ENCODE peak calls at places on chromosomes 13 and 19, in six cellular contexts. K, H, C, Z, M and P are unnamed samples.

GRCh38 chr13:31722684-31723083 is 16.6 kb upstream of the RXFP2 start:
- DNase-seq in K (no peak), H (no peak), C (no peak), Z (no peak), M (no peak), P (no peak)

GRCh38 chr19:18915639-18916038 is 3.5 kb downstream of the COPE start:
- DNase-seq in K (peak), H (peak), C (peak), Z (no peak), M (no peak), P (no peak)

GRCh38 chr13:110978390-110978789 is 63.5 kb upstream of the ANKRD10 start:
- DNase-seq in K (no peak), H (no peak), C (no peak), Z (no peak), M (no peak), P (no peak)

GRCh38 chr19:7863157-7863970 is 10.8 kb downstream of the PRR36 start:
- DNase-seq in K (no peak), H (no peak), C (no peak), Z (no peak), M (no peak), P (no peak)

GRCh38 chr19:30277941-30278881 is 94.0 kb upstream of the ZNF536 start:
- DNase-seq in K (no peak), H (no peak), C (no peak), Z (no peak), M (no peak), P (no peak)

GRCh38 chr13:78601886-78602560 is 1.3 kb downstream of the POU4F1 start:
- DNase-seq in K (no peak), H (no peak), C (no peak), Z (no peak), M (no peak), P (no peak)

GRCh38 chr19:5903502-5904301 is at the start of gene NDUFA11:
- DNase-seq in K (peak), H (peak), C (peak), Z (peak), M (peak), P (peak)

GRCh38 chr19:17703823-17704463 is 15.3 kb upstream of the MAP1S start:
- DNase-seq in K (peak), H (peak), C (peak), Z (no peak), M (peak), P (no peak)

GRCh38 chr19:47232422-47233211 is 1.6 kb upstream of the BBC3 start:
- DNase-seq in K (no peak), H (peak), C (no peak), Z (no peak), M (no peak), P (peak)

GRCh38 chr19:4866595-4867424 is 657 bp downstream of the PLIN3 start:
- DNase-seq in K (peak), H (peak), C (peak), Z (no peak), M (peak), P (peak)

GRCh38 chr19:38277969-38278680 is 13.8 kb downstream of the SPINT2 start:
- DNase-seq in K (peak), H (no peak), C (no peak), Z (no peak), M (no peak), P (no peak)

GRCh38 chr19:2337329-2337707 is 8.8 kb downstream of the SPPL2B start:
- DNase-seq in K (peak), H (peak), C (no peak), Z (no peak), M (no peak), P (no peak)

GRCh38 chr19:13072206-13072898 is 30.3 kb downstream of the LYL1 start:
- DNase-seq in K (no peak), H (no peak), C (no peak), Z (no peak), M (no peak), P (no peak)

GRCh38 chr13:99014391-99014988 is 36.6 kb upstream of the DOCK9 start:
- DNase-seq in K (no peak), H (no peak), C (no peak), Z (no peak), M (no peak), P (peak)

GRCh38 chr13:105962080-105962479 is 573.4 kb downstream of the EFNB2 start:
- DNase-seq in K (no peak), H (no peak), C (no peak), Z (no peak), M (no peak), P (no peak)

GRCh38 chr19:13637664-13638063 is 126.7 kb upstream of the MRI1 start:
- DNase-seq in K (no peak), H (no peak), C (no peak), Z (no peak), M (no peak), P (peak)

GRCh38 chr13:79405501-79405830 is 589 bp downstream of the RBM26 start:
- DNase-seq in K (peak), H (peak), C (no peak), Z (no peak), M (peak), P (peak)

GRCh38 chr19:38564981-38565685 is 52.6 kb downstream of the MAP4K1 start:
- DNase-seq in K (no peak), H (no peak), C (peak), Z (no peak), M (no peak), P (no peak)

GRCh38 chr13:28358673-28359072 is 136.3 kb downstream of the FLT1 start:
- DNase-seq in K (no peak), H (no peak), C (no peak), Z (no peak), M (no peak), P (no peak)

GRCh38 chr19:29777916-29778315 is 33.9 kb upstream of the CCNE1 start:
- DNase-seq in K (no peak), H (no peak), C (no peak), Z (no peak), M (no peak), P (no peak)

GRCh38 chr19:47539747-47540311 is 25.0 kb upstream of the NAPA start:
- DNase-seq in K (no peak), H (no peak), C (peak), Z (no peak), M (peak), P (no peak)

GRCh38 chr13:85508683-85509329 is 290.4 kb downstream of the SLITRK6 start:
- DNase-seq in K (peak), H (no peak), C (no peak), Z (no peak), M (no peak), P (no peak)

GRCh38 chr19:3145909-3146676 is 10.3 kb downstream of the GNA15 start:
- DNase-seq in K (no peak), H (peak), C (no peak), Z (no peak), M (no peak), P (no peak)

GRCh38 chr13:110600261-110600819 is 15.0 kb upstream of the NAXD start:
- DNase-seq in K (no peak), H (no peak), C (no peak), Z (no peak), M (no peak), P (peak)

GRCh38 chr19:46955114-46955812 is 64.4 kb upstream of the NPAS1 start:
- DNase-seq in K (no peak), H (peak), C (peak), Z (no peak), M (no peak), P (no peak)

GRCh38 chr13:51761638-51762350 is 42.2 kb downstream of the DHRS12 start:
- DNase-seq in K (no peak), H (no peak), C (no peak), Z (no peak), M (no peak), P (no peak)

GRCh38 chr19:7869910-7870511 is 4.2 kb downstream of the PRR36 start:
- DNase-seq in K (peak), H (peak), C (peak), Z (no peak), M (no peak), P (no peak)

GRCh38 chr19:40858109-40858508 is 7.9 kb upstream of the CYP2A6 start:
- DNase-seq in K (no peak), H (no peak), C (no peak), Z (no peak), M (no peak), P (no peak)

GRCh38 chr13:45341799-45342584 is 1.0 kb upstream of the TPT1 start:
- DNase-seq in K (peak), H (no peak), C (no peak), Z (peak), M (no peak), P (no peak)

GRCh38 chr19:14890616-14891379 is 4.9 kb upstream of the OR7A17 start:
- DNase-seq in K (peak), H (peak), C (no peak), Z (no peak), M (no peak), P (no peak)